ENCODE peak calls at places on chromosome 4, in seven cellular contexts. T is SK-MEL-5; U is activated CD4-positive, alpha-beta T cell treated with anti-CD3 and anti-CD28 coated beads, Interleukin-2, amount 10 ng/mL, durations not matched to agents 24 days and 14 days; M is effector memory CD8-positive, alpha-beta T cell; D is fibroblast of the aortic adventitia; B is retina; O is EL. I is an unnamed sample.
A peak's percentile ranks its signal among the peaks of the same experiment; 100 is the strongest.

GRCh38 chr4:164997941-164998340 is 20.5 kb upstream of the TRIM61 start:
- DNase-seq in T (no peak), U (no peak), M (no peak), D (no peak), B (no peak), O (no peak), I (no peak)

GRCh38 chr4:38177792-38178665 is 217.8 kb downstream of the PTTG2 start:
- DNase-seq in T (no peak), U (peak; percentile 71), M (peak; percentile 32), D (peak; percentile 84), B (no peak), O (no peak), I (no peak)

GRCh38 chr4:128980816-128981326 is 112.5 kb downstream of the SCLT1 start:
- DNase-seq in T (no peak), U (no peak), M (no peak), D (no peak), B (no peak), O (no peak), I (no peak)

GRCh38 chr4:80154547-80154933 is 42.8 kb upstream of the PRDM8 start:
- DNase-seq in T (no peak), U (no peak), M (no peak), D (no peak), B (no peak), O (no peak), I (no peak)

GRCh38 chr4:48944659-48945290 is 38.2 kb upstream of the OCIAD2 start:
- DNase-seq in T (peak; percentile 65), U (peak; percentile 85), M (no peak), D (no peak), B (no peak), O (no peak), I (no peak)

GRCh38 chr4:29066856-29067255 is 1653.3 kb upstream of the PCDH7 start:
- DNase-seq in T (no peak), U (no peak), M (no peak), D (peak; percentile 56), B (no peak), O (peak; percentile 33), I (no peak)

GRCh38 chr4:106316773-106317409 is 541 bp downstream of the AIMP1 start:
- DNase-seq in T (no peak), U (peak; percentile 64), M (no peak), D (no peak), B (no peak), O (no peak), I (no peak)

GRCh38 chr4:81405900-81406401 is 65.8 kb downstream of the RASGEF1B start:
- DNase-seq in T (peak; percentile 80), U (peak; percentile 84), M (peak; percentile 58), D (peak; percentile 86), B (peak; percentile 72), O (peak; percentile 64), I (peak; percentile 54)

GRCh38 chr4:168586926-168587325 is 90.1 kb downstream of the PALLD start:
- DNase-seq in T (no peak), U (no peak), M (no peak), D (no peak), B (no peak), O (no peak), I (no peak)

GRCh38 chr4:98113005-98113404 is 30.3 kb downstream of the STPG2 start:
- DNase-seq in T (peak; percentile 63), U (peak; percentile 58), M (no peak), D (peak; percentile 34), B (peak; percentile 40), O (peak; percentile 18), I (no peak)

GRCh38 chr4:71303850-71304249 is 35.0 kb upstream of the SLC4A4 start:
- DNase-seq in T (no peak), U (no peak), M (no peak), D (peak; percentile 44), B (no peak), O (peak; percentile 23), I (no peak)

GRCh38 chr4:179692251-179692650 is 2250.0 kb upstream of the AGA start:
- DNase-seq in T (no peak), U (no peak), M (no peak), D (no peak), B (peak; percentile 11), O (peak; percentile 0), I (no peak)

GRCh38 chr4:5266991-5267390 is 215.7 kb downstream of the STK32B start:
- DNase-seq in T (no peak), U (no peak), M (no peak), D (no peak), B (no peak), O (peak; percentile 6), I (no peak)

GRCh38 chr4:135840781-135841180 is 1639.2 kb upstream of the PABPC4L start:
- DNase-seq in T (no peak), U (no peak), M (no peak), D (no peak), B (no peak), O (no peak), I (no peak)

GRCh38 chr4:74536557-74536956 is 91.6 kb downstream of the AREG start:
- DNase-seq in T (no peak), U (no peak), M (no peak), D (peak; percentile 61), B (no peak), O (no peak), I (no peak)

I was measured in B cell.